ENCODE peak calls at places on chromosomes 1 and 21, in ten cellular contexts. U is H1, S is foreskin keratinocyte, K is Peyer's patch, F is progenitor cell of endocrine pancreas, V is PC-9, E is GM12878, J is cardiac muscle cell, G is endothelial cell, P is cardiac fibroblast. R is an unnamed sample.

GRCh38 chr1:25485536-25486235 is 55.0 kb downstream of the MACO1 start:
- DNase-seq in S (no peak), F (no peak), J (no peak), V (no peak), K (no peak), P (no peak), E (no peak), G (no peak), U (no peak), R (no peak)

GRCh38 chr1:83090195-83090594 is 908.7 kb downstream of the TTLL7 start:
- DNase-seq in U (no peak), J (no peak), P (no peak), K (no peak), S (no peak), E (no peak), G (no peak), F (no peak), V (peak), R (peak)

GRCh38 chr1:44907909-44908308 is 64.9 kb upstream of the PTCH2 start:
- DNase-seq in S (no peak), G (no peak), P (peak), K (no peak), U (no peak), F (no peak), J (no peak), E (no peak), V (no peak), R (no peak)

GRCh38 chr1:24683713-24684162 is 40.6 kb downstream of the SRRM1 start:
- DNase-seq in S (peak), K (peak), P (peak), F (no peak), V (peak), E (no peak), J (no peak), G (no peak), U (no peak), R (peak)

GRCh38 chr1:230682882-230683610 is 30.9 kb downstream of the AGT start:
- DNase-seq in E (no peak), S (peak), V (no peak), K (no peak), P (peak), F (no peak), J (no peak), U (no peak), G (no peak), R (peak)

GRCh38 chr1:62962794-62963776 is 179.2 kb downstream of the ATG4C start:
- DNase-seq in G (peak), J (peak), K (peak), U (peak), P (peak), E (no peak), F (peak), V (peak), S (peak), R (peak)

GRCh38 chr1:6338685-6339084 is 54.9 kb downstream of the ACOT7 start:
- DNase-seq in S (no peak), F (no peak), G (no peak), U (no peak), P (no peak), J (no peak), V (no peak), K (no peak), E (no peak), R (no peak)

GRCh38 chr1:179806333-179806732 is 63.2 kb downstream of the FAM163A start:
- DNase-seq in G (no peak), J (no peak), P (no peak), S (no peak), V (no peak), U (no peak), E (no peak), K (no peak), F (no peak), R (no peak)

GRCh38 chr1:78005755-78006154 is 1.0 kb downstream of the DNAJB4 start:
- DNase-seq in P (peak), J (peak), F (no peak), K (no peak), S (peak), E (no peak), G (no peak), V (no peak), U (no peak), R (peak)

GRCh38 chr1:204453141-204453772 is 41.3 kb downstream of the PIK3C2B start:
- DNase-seq in G (no peak), P (no peak), V (no peak), E (peak), F (no peak), J (no peak), U (no peak), K (peak), S (no peak), R (no peak)

GRCh38 chr1:2088434-2088833 is 38.2 kb downstream of the PRKCZ start:
- DNase-seq in V (no peak), U (no peak), F (no peak), G (no peak), K (no peak), J (no peak), E (no peak), P (peak), S (no peak), R (no peak)

GRCh38 chr1:219049411-219049943 is 124.2 kb upstream of the LYPLAL1 start:
- DNase-seq in E (no peak), S (no peak), P (peak), K (no peak), F (no peak), U (no peak), V (no peak), J (no peak), G (no peak), R (no peak)

GRCh38 chr1:12052008-12052573 is 11.0 kb upstream of the TNFRSF8 start:
- DNase-seq in U (no peak), K (peak), S (peak), P (peak), V (peak), F (no peak), J (no peak), G (no peak), E (peak), R (peak)

GRCh38 chr1:236861560-236862230 is 66.6 kb downstream of the MTR start:
- DNase-seq in U (no peak), E (no peak), K (no peak), P (peak), F (no peak), V (no peak), J (peak), S (no peak), G (no peak), R (no peak)

GRCh38 chr1:232149302-232150201 is 480.4 kb downstream of the SIPA1L2 start:
- DNase-seq in V (no peak), U (no peak), P (peak), J (no peak), E (no peak), S (peak), G (no peak), K (no peak), F (no peak), R (peak)

GRCh38 chr1:150548632-150549495 is at the start of gene ADAMTSL4:
- DNase-seq in U (no peak), J (peak), S (peak), K (peak), V (peak), E (no peak), P (peak), F (peak), G (peak), R (peak)

GRCh38 chr1:37795340-37796110 is 1.9 kb downstream of the MANEAL start:
- DNase-seq in J (peak), G (peak), S (peak), E (no peak), U (peak), V (peak), P (peak), F (peak), K (peak), R (peak)

GRCh38 chr1:108983114-108983513 is 19.8 kb upstream of the CLCC1 start:
- DNase-seq in V (no peak), E (no peak), J (no peak), F (no peak), G (no peak), S (no peak), K (no peak), U (no peak), P (no peak), R (no peak)

GRCh38 chr1:241934181-241934815 is 23.3 kb upstream of the BECN2 start:
- DNase-seq in P (peak), U (peak), G (peak), S (peak), K (no peak), J (peak), E (no peak), F (peak), V (no peak), R (peak)

DNA sequence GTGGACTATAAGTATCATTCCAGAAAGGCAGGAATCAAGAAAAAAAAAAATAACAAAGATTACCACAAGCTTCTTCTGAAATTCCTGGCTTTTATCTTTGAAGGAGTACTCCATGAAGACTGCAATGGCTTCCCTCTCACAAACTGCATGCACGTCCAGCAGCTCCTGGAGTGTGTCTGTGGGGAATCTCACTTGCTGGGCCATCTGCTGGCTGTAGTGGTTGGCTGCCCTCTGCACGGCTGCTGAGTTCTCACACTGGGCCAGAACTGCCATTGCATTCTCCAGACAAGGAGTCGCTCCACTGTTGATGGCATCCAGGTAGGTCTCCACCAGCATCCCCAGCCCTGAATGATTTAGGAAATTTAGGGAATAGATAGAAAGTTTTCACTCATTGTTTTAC is 23.3 kb upstream of the GBP2 start:
- DNase-seq in V (no peak), G (peak), E (no peak), K (peak), S (no peak), J (peak), U (no peak), F (no peak), P (peak), R (no peak)
- TF ChIP-seq CTCF in V (no peak), G (no peak), E (no peak), K (peak), S (peak), J (peak), U (peak), F (peak), P (peak), R (peak)

GRCh38 chr1:7579831-7580804 is 191.0 kb upstream of the VAMP3 start:
- DNase-seq in J (no peak), P (no peak), E (no peak), U (no peak), F (no peak), K (no peak), G (no peak), S (no peak), V (no peak), R (no peak)

GRCh38 chr1:7580923-7581753 is 190.0 kb upstream of the VAMP3 start:
- DNase-seq in S (no peak), U (no peak), K (no peak), P (peak), F (no peak), V (no peak), G (no peak), E (no peak), J (no peak), R (no peak)

GRCh38 chr1:7582439-7582972 is 188.6 kb upstream of the VAMP3 start:
- DNase-seq in S (no peak), U (no peak), K (no peak), G (no peak), F (no peak), P (no peak), V (no peak), J (no peak), E (no peak), R (no peak)

GRCh38 chr1:7583291-7584096 is 187.6 kb upstream of the VAMP3 start:
- DNase-seq in S (no peak), E (no peak), K (peak), P (no peak), G (no peak), J (no peak), F (no peak), U (no peak), V (no peak), R (no peak)

DNA sequence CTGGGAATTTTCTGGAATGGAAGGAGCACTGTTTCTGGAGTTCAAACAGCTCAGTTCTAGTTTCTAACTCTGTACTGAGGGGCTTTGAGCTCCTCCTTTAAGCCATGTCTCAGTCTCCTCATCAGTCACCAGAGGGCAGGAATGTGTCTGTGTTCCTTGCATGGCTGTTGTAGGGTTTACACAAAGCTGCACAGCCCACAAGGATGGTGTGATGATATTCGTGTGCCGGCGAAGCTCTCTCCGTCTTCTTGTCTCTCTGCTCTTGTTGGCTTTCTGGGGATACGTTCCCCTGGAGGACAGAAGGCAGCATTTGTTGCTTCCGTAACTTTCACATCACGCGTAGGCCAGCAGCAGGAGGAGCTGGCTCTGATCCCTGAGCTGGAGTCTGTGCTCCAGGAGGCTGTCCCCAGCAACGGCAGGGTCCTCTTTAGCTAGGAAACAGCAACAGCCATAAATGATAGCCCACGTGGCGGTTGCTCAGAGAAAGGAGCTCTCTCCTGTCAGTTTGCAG is 189.3 kb upstream of the VAMP3 start:
- DNase-seq in U (no peak), S (no peak), E (no peak), J (no peak), F (no peak), P (peak), V (no peak), K (no peak), G (no peak), R (no peak)
- TF ChIP-seq CTCF in U (no peak), S (no peak), E (no peak), J (no peak), F (no peak), P (no peak), V (no peak), K (no peak), G (no peak), R (no peak)

GRCh38 chr1:27496604-27497155 is 6.7 kb upstream of the WASF2 start:
- DNase-seq in U (no peak), S (no peak), P (peak), J (peak), K (peak), F (no peak), E (no peak), G (peak), V (no peak), R (no peak)
- TF ChIP-seq CTCF in U (peak), S (peak), P (peak), J (peak), K (no peak), F (peak), E (no peak), G (no peak), V (no peak), R (peak)

DNA sequence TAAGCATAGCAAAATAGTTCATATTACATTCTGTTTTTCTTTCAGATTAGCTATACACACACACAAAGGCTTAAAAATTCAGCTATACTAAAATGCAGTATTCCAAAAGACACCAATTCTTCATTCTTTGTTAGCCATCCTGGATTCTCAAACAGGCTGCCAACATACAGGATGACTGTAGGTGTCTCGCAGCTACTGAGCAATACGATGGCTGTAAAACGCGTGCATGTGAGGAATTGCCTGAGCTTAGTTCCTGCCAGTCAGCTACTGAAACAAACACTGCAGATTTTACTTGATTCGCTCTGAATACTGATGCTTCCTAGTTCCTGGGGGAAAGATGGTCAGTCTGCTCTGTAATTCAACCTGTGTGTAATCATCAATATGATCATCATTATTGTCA is 24.7 kb upstream of the HMGN1 start:
- DNase-seq in J (peak), G (peak), U (no peak), F (no peak), K (no peak), E (no peak), P (peak), V (no peak), S (peak), R (peak)
- TF ChIP-seq CTCF in J (peak), G (no peak), U (peak), F (peak), K (peak), E (peak), P (peak), V (no peak), S (peak), R (peak)

GRCh38 chr1:246933893-246934292 is 2.1 kb upstream of the AHCTF1 start:
- DNase-seq in J (no peak), F (no peak), S (no peak), U (no peak), K (no peak), G (no peak), E (no peak), V (no peak), P (no peak), R (no peak)

GRCh38 chr1:246931549-246932365 is at the start of gene AHCTF1:
- DNase-seq in J (peak), F (peak), K (peak), S (peak), G (peak), U (peak), V (peak), P (peak), E (peak), R (peak)

GRCh38 chr1:246932366-246932700 is 585 bp upstream of the AHCTF1 start:
- DNase-seq in V (no peak), P (no peak), G (no peak), U (no peak), E (no peak), J (no peak), F (no peak), S (no peak), K (no peak), R (no peak)

GRCh38 chr1:246934777-246935176 is 3.0 kb upstream of the AHCTF1 start:
- DNase-seq in K (no peak), E (no peak), V (no peak), J (no peak), S (no peak), G (no peak), F (no peak), U (no peak), P (no peak), R (no peak)

DNA sequence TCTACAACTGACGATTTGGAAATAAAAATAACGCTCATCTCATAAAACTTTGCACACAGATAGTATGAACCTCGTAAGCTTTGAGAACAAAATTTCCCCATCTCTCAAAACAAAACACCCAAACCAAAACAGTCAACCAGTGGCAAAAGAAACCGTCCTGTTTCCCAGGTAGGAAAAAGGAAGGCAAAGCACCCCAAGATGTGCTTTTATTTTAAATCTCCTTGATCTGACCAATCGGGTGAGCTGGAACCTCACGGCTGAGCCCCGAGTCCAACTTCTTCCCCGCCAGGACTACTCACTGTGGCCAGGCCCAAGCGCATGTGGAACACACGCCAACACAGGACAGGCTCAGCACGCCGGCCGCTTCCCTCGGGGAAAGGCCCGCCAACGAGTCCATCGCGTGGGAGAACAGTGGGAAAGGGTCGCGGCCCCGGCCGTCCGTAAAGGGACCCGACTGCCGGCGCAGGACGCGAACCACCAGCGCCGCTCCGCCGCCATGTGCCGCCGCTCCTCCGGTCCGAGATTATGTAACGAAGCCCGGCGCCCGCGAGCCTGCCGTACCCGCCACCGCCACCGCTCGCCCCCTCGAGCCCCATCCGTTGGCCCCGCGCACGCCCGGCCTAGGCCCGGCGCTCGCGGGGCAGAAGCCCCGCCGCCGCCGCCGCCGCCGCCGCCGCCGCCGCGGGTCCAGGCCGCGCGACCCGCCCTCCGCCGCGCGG is 759 bp downstream of the AHCTF1 start:
- DNase-seq in V (peak), U (no peak), S (peak), K (peak), J (peak), G (peak), F (peak), P (peak), E (no peak), R (peak)
- TF ChIP-seq CTCF in V (no peak), U (no peak), S (no peak), K (no peak), J (no peak), G (no peak), F (peak), P (no peak), E (no peak), R (no peak)

GRCh38 chr1:222552882-222553281 is 5.0 kb upstream of the HHIPL2 start:
- DNase-seq in E (no peak), K (no peak), U (no peak), P (peak), V (no peak), F (no peak), J (no peak), S (no peak), G (no peak), R (no peak)
- TF ChIP-seq CTCF in E (no peak), K (no peak), U (no peak), P (no peak), V (no peak), F (no peak), J (no peak), S (no peak), G (no peak), R (no peak)

GRCh38 chr1:9201421-9202239 is 32.9 kb upstream of the H6PD start:
- DNase-seq in E (no peak), P (peak), S (peak), U (no peak), K (no peak), V (peak), G (no peak), F (no peak), J (no peak), R (peak)

GRCh38 chr1:9200441-9200840 is 34.1 kb upstream of the H6PD start:
- DNase-seq in J (no peak), V (no peak), F (no peak), P (no peak), K (no peak), E (no peak), G (no peak), U (no peak), S (peak), R (peak)

GRCh38 chr1:9197186-9198099 is 37.1 kb upstream of the H6PD start:
- DNase-seq in K (no peak), V (no peak), J (no peak), U (no peak), P (no peak), F (no peak), S (no peak), G (no peak), E (no peak), R (no peak)

GRCh38 chr1:9196129-9197040 is 38.2 kb upstream of the H6PD start:
- DNase-seq in E (peak), F (peak), G (peak), J (peak), P (peak), U (no peak), V (peak), K (peak), S (peak), R (peak)

GRCh38 chr1:9198538-9199361 is 35.8 kb upstream of the H6PD start:
- DNase-seq in J (peak), P (peak), K (no peak), S (no peak), G (peak), F (peak), U (no peak), E (no peak), V (no peak), R (no peak)
- TF ChIP-seq CTCF in J (peak), P (no peak), K (no peak), S (peak), G (no peak), F (peak), U (peak), E (no peak), V (no peak), R (peak)